ENCODE peak calls at places on chromosome 15, in eight cellular contexts. One of them, this sample, is unnamed. For H3K9me3, the result is how much of the 10 kb centered on the place peaks cover.

GRCh38 chr15:80596521-80596976 is 98.6 kb upstream of the ABHD17C start:
- DNase-seq in SJSA1: no peak
- DNase-seq in CD8-positive, alpha-beta T cell: no peak
- DNase-seq in MG63: no peak
- DNase-seq in endothelial cell of umbilical vein: no peak
- DNase-seq in sigmoid colon: no peak
- DNase-seq in CD4-positive, alpha-beta T cell: no peak
- DNase-seq in osteoblast: no peak
- DNase-seq in this sample: peak

GRCh38 chr15:74937226-74937601 is 659 bp downstream of the COX5A start:
- DNase-seq in CD8-positive, alpha-beta T cell: no peak
- DNase-seq in CD4-positive, alpha-beta T cell: no peak
- DNase-seq in MG63: no peak
- DNase-seq in SJSA1: no peak
- DNase-seq in endothelial cell of umbilical vein: peak
- DNase-seq in osteoblast: no peak
- DNase-seq in sigmoid colon: no peak
- DNase-seq in this sample: no peak

GRCh38 chr15:84604804-84605203 is 4.0 kb downstream of the ZSCAN2 start:
- DNase-seq in CD8-positive, alpha-beta T cell: peak
- DNase-seq in osteoblast: no peak
- DNase-seq in CD4-positive, alpha-beta T cell: no peak
- DNase-seq in sigmoid colon: no peak
- DNase-seq in SJSA1: no peak
- DNase-seq in MG63: no peak
- DNase-seq in endothelial cell of umbilical vein: no peak
- DNase-seq in this sample: no peak

GRCh38 chr15:31485911-31486461 is 159.4 kb downstream of the KLF13 start:
- DNase-seq in MG63: no peak
- DNase-seq in CD8-positive, alpha-beta T cell: no peak
- DNase-seq in CD4-positive, alpha-beta T cell: no peak
- DNase-seq in sigmoid colon: no peak
- DNase-seq in osteoblast: no peak
- DNase-seq in SJSA1: peak
- DNase-seq in endothelial cell of umbilical vein: no peak
- DNase-seq in this sample: no peak

GRCh38 chr15:101022876-101023275 is 103.7 kb downstream of the LRRK1 start:
- DNase-seq in sigmoid colon: peak
- DNase-seq in MG63: no peak
- DNase-seq in CD4-positive, alpha-beta T cell: no peak
- DNase-seq in osteoblast: no peak
- DNase-seq in endothelial cell of umbilical vein: no peak
- DNase-seq in SJSA1: peak
- DNase-seq in CD8-positive, alpha-beta T cell: no peak
- DNase-seq in this sample: no peak

GRCh38 chr15:95929232-95929846 is 401.2 kb upstream of the NR2F2 start:
- DNase-seq in endothelial cell of umbilical vein: no peak
- DNase-seq in CD8-positive, alpha-beta T cell: no peak
- DNase-seq in CD4-positive, alpha-beta T cell: no peak
- DNase-seq in sigmoid colon: no peak
- DNase-seq in osteoblast: no peak
- DNase-seq in SJSA1: no peak
- DNase-seq in MG63: no peak
- DNase-seq in this sample: peak

GRCh38 chr15:42226648-42227047 is 18.5 kb upstream of the VPS39 start:
- DNase-seq in MG63: no peak
- DNase-seq in osteoblast: no peak
- DNase-seq in endothelial cell of umbilical vein: no peak
- DNase-seq in SJSA1: no peak
- DNase-seq in sigmoid colon: no peak
- DNase-seq in CD4-positive, alpha-beta T cell: no peak
- DNase-seq in CD8-positive, alpha-beta T cell: no peak
- DNase-seq in this sample: no peak

GRCh38 chr15:29821416-29822099 is 710 bp downstream of the TJP1 start:
- DNase-seq in osteoblast: peak
- DNase-seq in endothelial cell of umbilical vein: peak
- DNase-seq in CD8-positive, alpha-beta T cell: peak
- DNase-seq in MG63: peak
- DNase-seq in CD4-positive, alpha-beta T cell: no peak
- DNase-seq in SJSA1: peak
- DNase-seq in sigmoid colon: peak
- DNase-seq in this sample: peak

GRCh38 chr15:66484539-66485112 is 12.9 kb downstream of the SNAPC5 start:
- DNase-seq in CD8-positive, alpha-beta T cell: no peak
- DNase-seq in osteoblast: no peak
- DNase-seq in sigmoid colon: no peak
- DNase-seq in CD4-positive, alpha-beta T cell: no peak
- DNase-seq in MG63: no peak
- DNase-seq in SJSA1: no peak
- DNase-seq in endothelial cell of umbilical vein: no peak
- DNase-seq in this sample: no peak

GRCh38 chr15:47983533-47983932 is 137.3 kb upstream of the SLC24A5 start:
- DNase-seq in MG63: no peak
- DNase-seq in endothelial cell of umbilical vein: no peak
- DNase-seq in osteoblast: no peak
- DNase-seq in sigmoid colon: no peak
- DNase-seq in CD4-positive, alpha-beta T cell: no peak
- DNase-seq in CD8-positive, alpha-beta T cell: no peak
- DNase-seq in SJSA1: no peak
- DNase-seq in this sample: no peak

GRCh38 chr15:52445954-52446353 is 82.7 kb downstream of the MYO5A start:
- DNase-seq in SJSA1: no peak
- DNase-seq in CD4-positive, alpha-beta T cell: no peak
- DNase-seq in osteoblast: no peak
- DNase-seq in MG63: no peak
- DNase-seq in CD8-positive, alpha-beta T cell: no peak
- DNase-seq in endothelial cell of umbilical vein: no peak
- DNase-seq in sigmoid colon: no peak
- DNase-seq in this sample: no peak

GRCh38 chr15:38251726-38252480 is 733 bp upstream of the SPRED1 start:
- DNase-seq in CD8-positive, alpha-beta T cell: peak
- DNase-seq in osteoblast: peak
- DNase-seq in sigmoid colon: peak
- DNase-seq in endothelial cell of umbilical vein: peak
- DNase-seq in MG63: peak
- DNase-seq in SJSA1: peak
- DNase-seq in CD4-positive, alpha-beta T cell: peak
- DNase-seq in this sample: peak

GRCh38 chr15:57387011-57387410 is 10.7 kb downstream of the CGNL1 start:
- DNase-seq in MG63: no peak
- DNase-seq in osteoblast: no peak
- DNase-seq in SJSA1: no peak
- DNase-seq in sigmoid colon: no peak
- DNase-seq in CD8-positive, alpha-beta T cell: no peak
- DNase-seq in CD4-positive, alpha-beta T cell: no peak
- DNase-seq in endothelial cell of umbilical vein: no peak
- DNase-seq in this sample: no peak

GRCh38 chr15:85691350-85692240 is 103.1 kb downstream of the KLHL25 start:
- DNase-seq in osteoblast: no peak
- DNase-seq in CD4-positive, alpha-beta T cell: no peak
- DNase-seq in MG63: no peak
- DNase-seq in SJSA1: no peak
- DNase-seq in endothelial cell of umbilical vein: no peak
- DNase-seq in sigmoid colon: no peak
- DNase-seq in CD8-positive, alpha-beta T cell: peak
- DNase-seq in this sample: no peak

GRCh38 chr15:100206643-100207042 is 135.1 kb downstream of the ADAMTS17 start:
- DNase-seq in endothelial cell of umbilical vein: no peak
- DNase-seq in MG63: no peak
- DNase-seq in sigmoid colon: no peak
- DNase-seq in CD4-positive, alpha-beta T cell: no peak
- DNase-seq in osteoblast: no peak
- DNase-seq in SJSA1: no peak
- DNase-seq in CD8-positive, alpha-beta T cell: no peak
- DNase-seq in this sample: no peak

GRCh38 chr15:86756688-86757087 is 677.0 kb downstream of the AGBL1 start:
- DNase-seq in sigmoid colon: no peak
- DNase-seq in CD4-positive, alpha-beta T cell: no peak
- DNase-seq in CD8-positive, alpha-beta T cell: no peak
- DNase-seq in MG63: no peak
- DNase-seq in osteoblast: no peak
- DNase-seq in SJSA1: no peak
- DNase-seq in endothelial cell of umbilical vein: no peak
- DNase-seq in this sample: no peak

GRCh38 chr15:73593278-73594074 is 39.7 kb downstream of the NPTN start:
- DNase-seq in CD4-positive, alpha-beta T cell: no peak
- DNase-seq in MG63: no peak
- DNase-seq in CD8-positive, alpha-beta T cell: no peak
- DNase-seq in sigmoid colon: peak
- DNase-seq in endothelial cell of umbilical vein: peak
- DNase-seq in osteoblast: no peak
- DNase-seq in SJSA1: no peak
- DNase-seq in this sample: no peak

GRCh38 chr15:65044724-65045481 is at the start of gene SLC51B:
- DNase-seq in MG63: peak
- DNase-seq in osteoblast: no peak
- DNase-seq in endothelial cell of umbilical vein: no peak
- DNase-seq in CD8-positive, alpha-beta T cell: no peak
- DNase-seq in sigmoid colon: peak
- DNase-seq in SJSA1: no peak
- DNase-seq in CD4-positive, alpha-beta T cell: no peak
- DNase-seq in this sample: no peak
- H3K9me3 ChIP-seq in MG63: under half
- H3K9me3 ChIP-seq in osteoblast: under half
- H3K9me3 ChIP-seq in endothelial cell of umbilical vein: under half
- H3K9me3 ChIP-seq in CD8-positive, alpha-beta T cell: under half
- H3K9me3 ChIP-seq in sigmoid colon: under half
- H3K9me3 ChIP-seq in SJSA1: under half
- H3K9me3 ChIP-seq in CD4-positive, alpha-beta T cell: under half
- H3K9me3 ChIP-seq in this sample: under half

DNA sequence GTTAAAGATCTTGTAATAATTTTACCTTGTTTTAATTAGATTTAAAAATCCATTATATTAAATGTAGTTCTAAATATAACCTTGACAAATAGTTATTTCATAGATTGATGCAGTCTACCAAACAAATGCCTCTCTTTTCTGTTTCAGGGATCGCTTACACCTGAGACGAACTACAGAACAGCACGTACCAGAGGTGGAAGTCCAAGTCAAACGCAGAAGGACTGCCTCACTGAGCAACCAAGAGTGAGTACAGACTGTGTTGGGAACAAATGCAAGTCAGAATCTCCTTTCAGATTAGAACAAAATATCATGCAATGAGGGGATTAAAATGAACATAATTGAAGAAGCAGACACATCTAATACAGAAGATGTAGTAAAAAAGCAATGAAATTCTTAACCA is 7.2 kb downstream of the SNRPN start:
- DNase-seq in CD8-positive, alpha-beta T cell: no peak
- DNase-seq in sigmoid colon: no peak
- DNase-seq in SJSA1: no peak
- DNase-seq in MG63: no peak
- DNase-seq in CD4-positive, alpha-beta T cell: no peak
- DNase-seq in endothelial cell of umbilical vein: no peak
- DNase-seq in osteoblast: no peak
- DNase-seq in this sample: no peak
- H3K9me3 ChIP-seq in CD8-positive, alpha-beta T cell: under half
- H3K9me3 ChIP-seq in sigmoid colon: under half
- H3K9me3 ChIP-seq in SJSA1: under half
- H3K9me3 ChIP-seq in MG63: under half
- H3K9me3 ChIP-seq in CD4-positive, alpha-beta T cell: half or more
- H3K9me3 ChIP-seq in endothelial cell of umbilical vein: under half
- H3K9me3 ChIP-seq in osteoblast: under half
- H3K9me3 ChIP-seq in this sample: under half

DNA sequence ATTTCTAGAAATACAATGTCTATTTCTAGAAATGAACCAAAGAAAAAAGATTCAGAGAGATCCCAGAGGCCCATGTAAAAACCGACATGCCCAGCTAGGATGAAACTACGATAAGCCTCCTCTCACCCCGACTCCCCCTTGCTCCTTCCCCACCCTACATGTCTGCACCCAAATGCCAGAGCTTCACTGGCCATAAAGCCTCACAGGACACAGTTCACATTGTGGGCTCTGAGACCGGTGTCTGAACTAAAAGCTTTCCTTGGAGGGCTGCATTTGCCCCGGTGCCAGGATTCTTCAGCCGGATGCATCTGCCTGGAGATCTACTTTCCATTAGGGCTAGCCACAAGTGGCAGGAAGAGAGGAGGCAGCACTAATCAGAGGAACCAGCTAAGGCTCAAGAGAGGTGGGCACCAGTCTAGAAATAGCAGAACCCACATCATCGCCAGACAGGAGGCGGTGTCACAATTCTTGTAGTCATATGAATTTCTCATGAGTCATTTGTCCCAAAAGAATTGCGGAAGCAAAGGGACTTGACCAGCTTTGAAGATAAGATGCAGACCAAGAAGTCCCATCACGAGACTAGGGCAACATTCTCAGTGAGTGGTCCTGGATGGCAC is 353.7 kb downstream of the NTRK3 start:
- DNase-seq in MG63: no peak
- DNase-seq in SJSA1: no peak
- DNase-seq in CD4-positive, alpha-beta T cell: no peak
- DNase-seq in endothelial cell of umbilical vein: no peak
- DNase-seq in sigmoid colon: no peak
- DNase-seq in osteoblast: no peak
- DNase-seq in CD8-positive, alpha-beta T cell: no peak
- DNase-seq in this sample: no peak
- H3K9me3 ChIP-seq in MG63: under half
- H3K9me3 ChIP-seq in SJSA1: under half
- H3K9me3 ChIP-seq in CD4-positive, alpha-beta T cell: under half
- H3K9me3 ChIP-seq in endothelial cell of umbilical vein: under half
- H3K9me3 ChIP-seq in sigmoid colon: under half
- H3K9me3 ChIP-seq in osteoblast: under half
- H3K9me3 ChIP-seq in CD8-positive, alpha-beta T cell: under half
- H3K9me3 ChIP-seq in this sample: under half

GRCh38 chr15:68100194-68100593 is 46.1 kb downstream of the PIAS1 start:
- DNase-seq in sigmoid colon: no peak
- DNase-seq in SJSA1: no peak
- DNase-seq in osteoblast: no peak
- DNase-seq in CD4-positive, alpha-beta T cell: no peak
- DNase-seq in CD8-positive, alpha-beta T cell: no peak
- DNase-seq in endothelial cell of umbilical vein: no peak
- DNase-seq in MG63: no peak
- DNase-seq in this sample: no peak
- H3K9me3 ChIP-seq in sigmoid colon: under half
- H3K9me3 ChIP-seq in SJSA1: under half
- H3K9me3 ChIP-seq in osteoblast: under half
- H3K9me3 ChIP-seq in CD4-positive, alpha-beta T cell: under half
- H3K9me3 ChIP-seq in CD8-positive, alpha-beta T cell: under half
- H3K9me3 ChIP-seq in endothelial cell of umbilical vein: under half
- H3K9me3 ChIP-seq in MG63: under half
- H3K9me3 ChIP-seq in this sample: under half

GRCh38 chr15:22231603-22232002 is 151.3 kb downstream of the OR4M2 start:
- DNase-seq in osteoblast: no peak
- DNase-seq in SJSA1: no peak
- DNase-seq in sigmoid colon: no peak
- DNase-seq in CD4-positive, alpha-beta T cell: no peak
- DNase-seq in MG63: no peak
- DNase-seq in endothelial cell of umbilical vein: no peak
- DNase-seq in CD8-positive, alpha-beta T cell: no peak
- DNase-seq in this sample: no peak
- H3K9me3 ChIP-seq in osteoblast: under half
- H3K9me3 ChIP-seq in SJSA1: under half
- H3K9me3 ChIP-seq in sigmoid colon: under half
- H3K9me3 ChIP-seq in CD4-positive, alpha-beta T cell: under half
- H3K9me3 ChIP-seq in MG63: under half
- H3K9me3 ChIP-seq in endothelial cell of umbilical vein: under half
- H3K9me3 ChIP-seq in CD8-positive, alpha-beta T cell: under half
- H3K9me3 ChIP-seq in this sample: under half